ENCODE peak calls at places on chromosomes 16 and 17, in nine cellular contexts. N is AG09319, E is substantia nigra, R is stromal cell of bone marrow, U is H9, W is hypothalamus, T is HT1080, I is ACHN, O is fibroblast of the aortic adventitia. J is an unnamed sample.
A peak's percentile ranks its signal among the peaks of the same experiment; 100 is the strongest.

GRCh38 chr17:79956853-79957252 is 78.8 kb downstream of the TBC1D16 start:
- DNase-seq in U (no peak), E (no peak), N (no peak), R (no peak), I (no peak), O (no peak), T (no peak), W (no peak), J (no peak)

GRCh38 chr17:36921131-36921851 is 16.0 kb upstream of the LHX1 start:
- DNase-seq in W (no peak), R (no peak), I (peak; percentile 88), T (peak; percentile 93), E (no peak), N (no peak), U (peak; percentile 63), O (peak; percentile 55), J (no peak)

GRCh38 chr16:85894266-85894665 is 4.7 kb upstream of the IRF8 start:
- DNase-seq in U (peak; percentile 71), E (no peak), T (no peak), O (no peak), I (no peak), R (no peak), N (no peak), W (no peak), J (no peak)

GRCh38 chr16:89498839-89499238 is 8.5 kb upstream of the ANKRD11 start:
- DNase-seq in O (no peak), W (no peak), U (no peak), E (no peak), R (peak; percentile 94), I (no peak), N (no peak), T (no peak), J (no peak)

GRCh38 chr17:75531724-75532090 is 6.2 kb downstream of the LLGL2 start:
- DNase-seq in E (no peak), R (no peak), I (no peak), O (no peak), U (no peak), W (no peak), T (peak; percentile 17), N (no peak), J (peak; percentile 58)

GRCh38 chr17:27868565-27868964 is 24.6 kb downstream of the LYRM9 start:
- DNase-seq in U (no peak), O (no peak), N (no peak), T (no peak), W (no peak), I (no peak), E (no peak), R (no peak), J (no peak)

GRCh38 chr17:74345433-74346241 is 16.0 kb downstream of the BTBD17 start:
- DNase-seq in I (no peak), U (no peak), R (no peak), N (no peak), W (no peak), O (peak; percentile 6), T (peak; percentile 34), E (no peak), J (no peak)

GRCh38 chr16:86318119-86318518 is 192.2 kb upstream of the FOXF1 start:
- DNase-seq in E (no peak), W (no peak), N (no peak), O (no peak), T (no peak), R (no peak), U (no peak), I (no peak), J (no peak)

GRCh38 chr17:63436523-63437110 is 9.5 kb downstream of the CYB561 start:
- DNase-seq in W (no peak), R (no peak), U (peak; percentile 83), T (no peak), E (no peak), O (peak; percentile 66), I (no peak), N (no peak), J (no peak)

GRCh38 chr17:64741924-64742670 is 80.0 kb upstream of the SMURF2 start:
- DNase-seq in O (peak; percentile 99), N (peak; percentile 84), E (no peak), R (peak; percentile 48), U (no peak), I (no peak), T (no peak), W (no peak), J (peak; percentile 89)

GRCh38 chr16:23535901-23536300 is 21.2 kb downstream of the EARS2 start:
- DNase-seq in R (no peak), I (peak; percentile 74), E (no peak), W (no peak), N (no peak), T (no peak), O (no peak), U (no peak), J (no peak)